ENCODE peak calls at places on chromosomes 11 and 22, in four cellular contexts. J is stimulated activated CD4-positive, alpha-beta T cell treated with anti-CD3 and anti-CD28 coated beads, Interleukin-1b, Interleukin-23, amount 100 ng/mL, for 24 hours; A is myocyte; F is epithelial cell of esophagus. P is an unnamed sample.

GRCh38 chr22:45376703-45377102 is 36.7 kb downstream of the SMC1B start:
- DNase-seq in J (no peak), A (no peak), F (peak), P (no peak)

GRCh38 chr22:30823015-30823370 is 128.3 kb downstream of the OSBP2 start:
- DNase-seq in A (no peak), J (no peak), F (peak), P (no peak)

GRCh38 chr11:120400564-120401364 is 64.6 kb downstream of the ARHGEF12 start:
- DNase-seq in F (peak), A (peak), J (no peak), P (peak)

GRCh38 chr22:31952459-31952858 is 8.1 kb downstream of the YWHAH start:
- DNase-seq in F (peak), A (peak), J (no peak), P (no peak)

GRCh38 chr22:35930933-35931332 is 97.7 kb downstream of the RBFOX2 start:
- DNase-seq in J (no peak), A (peak), F (peak), P (no peak)

GRCh38 chr22:19643448-19644313 is 70.6 kb upstream of the SEPTIN5 start:
- DNase-seq in F (no peak), A (no peak), J (no peak), P (no peak)

GRCh38 chr22:32785636-32786418 is 15.7 kb upstream of the TIMP3 start:
- DNase-seq in F (no peak), A (no peak), J (no peak), P (peak)

GRCh38 chr22:36227396-36227795 is 11.9 kb downstream of the APOL2 start:
- DNase-seq in A (peak), J (no peak), F (no peak), P (no peak)

GRCh38 chr22:26502688-26503561 is 9.3 kb downstream of the TFIP11 start:
- DNase-seq in A (peak), F (peak), J (no peak), P (peak)

P was measured in trophoblast cell.